ENCODE peak calls at places on chromosomes 11 and 22, in four cellular contexts. E is RWPE1, Y is neuronal stem cell, T is amniotic stem cell. X is an unnamed sample.

GRCh38 chr22:35303029-35303624 is 3.4 kb downstream of the TOM1 start:
- DNase-seq in T (no peak), E (no peak), Y (no peak), X (no peak)

GRCh38 chr22:46756097-46756496 is 6.4 kb upstream of the TBC1D22A start:
- DNase-seq in E (no peak), T (no peak), Y (no peak), X (no peak)

GRCh38 chr11:6219359-6219758 is 14.0 kb downstream of the C11orf42 start:
- DNase-seq in Y (no peak), E (peak), T (peak), X (no peak)

GRCh38 chr11:106950067-106950491 is 68.2 kb downstream of the GUCY1A2 start:
- DNase-seq in Y (no peak), T (no peak), E (peak), X (no peak)

GRCh38 chr11:95143106-95143681 is 53.5 kb downstream of the ENDOD1 start:
- DNase-seq in Y (no peak), T (peak), E (no peak), X (no peak)

GRCh38 chr11:36391062-36391461 is 95.0 kb downstream of the PRR5L start:
- DNase-seq in T (no peak), E (no peak), Y (no peak), X (no peak)

GRCh38 chr11:3115321-3115720 is 49.8 kb downstream of the OSBPL5 start:
- DNase-seq in T (no peak), E (no peak), Y (no peak), X (no peak)

GRCh38 chr11:84522331-84522730 is 1104.8 kb downstream of the DLG2 start:
- DNase-seq in Y (no peak), E (no peak), T (no peak), X (no peak)

GRCh38 chr11:77959434-77959833 is 35.0 kb downstream of the INTS4 start:
- DNase-seq in T (no peak), Y (no peak), E (no peak), X (no peak)

GRCh38 chr11:117978982-117979381 is 7.2 kb upstream of the IL10RA start:
- DNase-seq in Y (no peak), T (no peak), E (no peak), X (no peak)